ENCODE peak calls at places on chromosomes 4 and X, in five cellular contexts. One of them, this sample, is unnamed.

GRCh38 chrX:55111578-55112254 is 22.9 kb downstream of the PAGE2 start:
- DNase-seq in GM20000: no peak
- DNase-seq in NCI-H748 treated with DMSO at 0.1 percent for 48 hours: peak; percentile 41
- DNase-seq in SW480: no peak
- DNase-seq in tibial artery: no peak
- DNase-seq in this sample: no peak

GRCh38 chr4:139552908-139553307 is 3.1 kb downstream of the SETD7 start:
- DNase-seq in NCI-H748 treated with DMSO at 0.1 percent for 48 hours: no peak
- DNase-seq in GM20000: no peak
- DNase-seq in SW480: no peak
- DNase-seq in tibial artery: peak; percentile 43
- DNase-seq in this sample: no peak

GRCh38 chr4:89800527-89801103 is 36.3 kb downstream of the SNCA start:
- DNase-seq in NCI-H748 treated with DMSO at 0.1 percent for 48 hours: no peak
- DNase-seq in GM20000: no peak
- DNase-seq in SW480: no peak
- DNase-seq in tibial artery: no peak
- DNase-seq in this sample: no peak

GRCh38 chr4:39621582-39621981 is 17.1 kb downstream of the SMIM14 start:
- DNase-seq in tibial artery: peak; percentile 73
- DNase-seq in GM20000: no peak
- DNase-seq in NCI-H748 treated with DMSO at 0.1 percent for 48 hours: no peak
- DNase-seq in SW480: no peak
- DNase-seq in this sample: peak; percentile 66

GRCh38 chrX:39728852-39729587 is 368.7 kb downstream of the BCOR start:
- DNase-seq in GM20000: no peak
- DNase-seq in tibial artery: no peak
- DNase-seq in NCI-H748 treated with DMSO at 0.1 percent for 48 hours: no peak
- DNase-seq in SW480: no peak
- DNase-seq in this sample: no peak

GRCh38 chr4:75513529-75514130 is 573 bp downstream of the RCHY1 start:
- DNase-seq in GM20000: no peak
- DNase-seq in SW480: peak; percentile 6
- DNase-seq in tibial artery: no peak
- DNase-seq in NCI-H748 treated with DMSO at 0.1 percent for 48 hours: no peak
- DNase-seq in this sample: no peak

GRCh38 chrX:41561045-41561444 is 113.9 kb downstream of the NYX start:
- DNase-seq in SW480: peak; percentile 17
- DNase-seq in GM20000: peak; percentile 33
- DNase-seq in tibial artery: peak; percentile 21
- DNase-seq in NCI-H748 treated with DMSO at 0.1 percent for 48 hours: no peak
- DNase-seq in this sample: no peak

GRCh38 chrX:138885886-138886285 is 174.4 kb upstream of the FGF13 start:
- DNase-seq in NCI-H748 treated with DMSO at 0.1 percent for 48 hours: no peak
- DNase-seq in GM20000: no peak
- DNase-seq in SW480: no peak
- DNase-seq in tibial artery: no peak
- DNase-seq in this sample: no peak

GRCh38 chr4:111989817-111990216 is 155.4 kb upstream of the FAM241A start:
- DNase-seq in GM20000: no peak
- DNase-seq in SW480: no peak
- DNase-seq in NCI-H748 treated with DMSO at 0.1 percent for 48 hours: no peak
- DNase-seq in tibial artery: no peak
- DNase-seq in this sample: no peak

GRCh38 chrX:47206316-47206715 is 12.2 kb upstream of the CDK16 start:
- DNase-seq in GM20000: no peak
- DNase-seq in SW480: no peak
- DNase-seq in tibial artery: no peak
- DNase-seq in NCI-H748 treated with DMSO at 0.1 percent for 48 hours: no peak
- DNase-seq in this sample: no peak

GRCh38 chr4:38068107-38068506 is 107.9 kb downstream of the PTTG2 start:
- DNase-seq in SW480: no peak
- DNase-seq in GM20000: no peak
- DNase-seq in tibial artery: no peak
- DNase-seq in NCI-H748 treated with DMSO at 0.1 percent for 48 hours: no peak
- DNase-seq in this sample: no peak

GRCh38 chr4:57080781-57081650 is 29.2 kb downstream of the IGFBP7 start:
- DNase-seq in NCI-H748 treated with DMSO at 0.1 percent for 48 hours: no peak
- DNase-seq in SW480: peak; percentile 64
- DNase-seq in GM20000: no peak
- DNase-seq in tibial artery: no peak
- DNase-seq in this sample: peak; percentile 47

GRCh38 chr4:182174979-182175378 is 68.2 kb upstream of the TENM3 start:
- DNase-seq in NCI-H748 treated with DMSO at 0.1 percent for 48 hours: no peak
- DNase-seq in SW480: no peak
- DNase-seq in GM20000: no peak
- DNase-seq in tibial artery: no peak
- DNase-seq in this sample: no peak

GRCh38 chr4:130393246-130394041 is 1297.5 kb downstream of the C4orf33 start:
- DNase-seq in tibial artery: no peak
- DNase-seq in SW480: no peak
- DNase-seq in GM20000: no peak
- DNase-seq in NCI-H748 treated with DMSO at 0.1 percent for 48 hours: no peak
- DNase-seq in this sample: no peak

GRCh38 chrX:16418650-16419049 is 231.3 kb upstream of the S100G start:
- DNase-seq in tibial artery: no peak
- DNase-seq in GM20000: no peak
- DNase-seq in SW480: no peak
- DNase-seq in NCI-H748 treated with DMSO at 0.1 percent for 48 hours: no peak
- DNase-seq in this sample: no peak

GRCh38 chr4:122005064-122005755 is 53.4 kb upstream of the TRPC3 start:
- DNase-seq in SW480: no peak
- DNase-seq in GM20000: no peak
- DNase-seq in tibial artery: no peak
- DNase-seq in NCI-H748 treated with DMSO at 0.1 percent for 48 hours: no peak
- DNase-seq in this sample: no peak

GRCh38 chrX:111101580-111101979 is 5.6 kb downstream of the PAK3 start:
- DNase-seq in SW480: no peak
- DNase-seq in GM20000: no peak
- DNase-seq in tibial artery: no peak
- DNase-seq in NCI-H748 treated with DMSO at 0.1 percent for 48 hours: no peak
- DNase-seq in this sample: no peak

GRCh38 chr4:109576462-109576861 is 16.4 kb downstream of the MCUB start:
- DNase-seq in NCI-H748 treated with DMSO at 0.1 percent for 48 hours: peak; percentile 80
- DNase-seq in SW480: no peak
- DNase-seq in tibial artery: no peak
- DNase-seq in GM20000: no peak
- DNase-seq in this sample: no peak

GRCh38 chr4:156660470-156660869 is 311.1 kb downstream of the PDGFC start:
- DNase-seq in NCI-H748 treated with DMSO at 0.1 percent for 48 hours: no peak
- DNase-seq in GM20000: no peak
- DNase-seq in SW480: no peak
- DNase-seq in tibial artery: no peak
- DNase-seq in this sample: no peak

GRCh38 chrX:70231666-70232065 is 2.8 kb upstream of the AWAT1 start:
- DNase-seq in SW480: no peak
- DNase-seq in tibial artery: no peak
- DNase-seq in NCI-H748 treated with DMSO at 0.1 percent for 48 hours: no peak
- DNase-seq in GM20000: no peak
- DNase-seq in this sample: no peak

GRCh38 chr4:83993774-83994173 is 457.9 kb downstream of the GPAT3 start:
- DNase-seq in NCI-H748 treated with DMSO at 0.1 percent for 48 hours: no peak
- DNase-seq in tibial artery: no peak
- DNase-seq in GM20000: no peak
- DNase-seq in SW480: no peak
- DNase-seq in this sample: no peak

GRCh38 chrX:71224969-71225368 is 1.9 kb downstream of the GJB1 start:
- DNase-seq in tibial artery: no peak
- DNase-seq in SW480: no peak
- DNase-seq in GM20000: no peak
- DNase-seq in NCI-H748 treated with DMSO at 0.1 percent for 48 hours: no peak
- DNase-seq in this sample: no peak

GRCh38 chr4:123661080-123661737 is 264.6 kb downstream of the SPRY1 start:
- DNase-seq in NCI-H748 treated with DMSO at 0.1 percent for 48 hours: no peak
- DNase-seq in GM20000: no peak
- DNase-seq in SW480: peak; percentile 30
- DNase-seq in tibial artery: no peak
- DNase-seq in this sample: no peak

GRCh38 chrX:109475174-109475891 is 6.6 kb downstream of the GUCY2F start:
- DNase-seq in NCI-H748 treated with DMSO at 0.1 percent for 48 hours: peak; percentile 17
- DNase-seq in GM20000: peak; percentile 2
- DNase-seq in tibial artery: peak; percentile 20
- DNase-seq in SW480: peak; percentile 51
- DNase-seq in this sample: peak; percentile 26

GRCh38 chr4:3865986-3866812 is 100.0 kb downstream of the ADRA2C start:
- DNase-seq in SW480: no peak
- DNase-seq in GM20000: no peak
- DNase-seq in tibial artery: no peak
- DNase-seq in NCI-H748 treated with DMSO at 0.1 percent for 48 hours: no peak
- DNase-seq in this sample: no peak

GRCh38 chr4:87353592-87353991 is 30.9 kb upstream of the HSD17B13 start:
- DNase-seq in GM20000: peak; percentile 58
- DNase-seq in SW480: no peak
- DNase-seq in NCI-H748 treated with DMSO at 0.1 percent for 48 hours: peak; percentile 7
- DNase-seq in tibial artery: no peak
- DNase-seq in this sample: no peak

GRCh38 chrX:126658447-126658846 is 105.8 kb upstream of the DCAF12L1 start:
- DNase-seq in SW480: no peak
- DNase-seq in NCI-H748 treated with DMSO at 0.1 percent for 48 hours: no peak
- DNase-seq in tibial artery: no peak
- DNase-seq in GM20000: no peak
- DNase-seq in this sample: no peak

GRCh38 chrX:101693476-101693875 is 33.8 kb upstream of the ARMCX2 start:
- DNase-seq in SW480: no peak
- DNase-seq in GM20000: peak; percentile 3
- DNase-seq in NCI-H748 treated with DMSO at 0.1 percent for 48 hours: no peak
- DNase-seq in tibial artery: no peak
- DNase-seq in this sample: no peak

This sample was measured in PC-9.